ENCODE peak calls at places on chromosomes 2 and 18, in five cellular contexts. H, V, M, Y and R are unnamed samples.
A peak's percentile ranks its signal among the peaks of the same experiment; 100 is the strongest.

GRCh38 chr2:3204031-3204430 is 173.6 kb downstream of the EIPR1 start:
- DNase-seq in H (no peak), V (peak; percentile 29), M (no peak), Y (no peak), R (no peak)

GRCh38 chr18:54671291-54671881 is 80.3 kb downstream of the DYNAP start:
- DNase-seq in H (peak; percentile 60), V (peak; percentile 17), M (peak; percentile 11), Y (no peak), R (peak; percentile 49)

GRCh38 chr2:176873403-176873802 is 339.2 kb upstream of the HNRNPA3 start:
- DNase-seq in H (peak; percentile 21), V (peak; percentile 4), M (no peak), Y (no peak), R (no peak)

GRCh38 chr2:190847504-190848201 is 33.0 kb upstream of the GLS start:
- DNase-seq in H (peak; percentile 54), V (no peak), M (no peak), Y (no peak), R (no peak)

GRCh38 chr2:71951718-71952404 is 195.8 kb downstream of the CYP26B1 start:
- DNase-seq in H (no peak), V (no peak), M (peak; percentile 9), Y (no peak), R (no peak)

GRCh38 chr2:121254748-121255147 is 30.3 kb downstream of the TFCP2L1 start:
- DNase-seq in H (no peak), V (no peak), M (no peak), Y (no peak), R (no peak)

GRCh38 chr2:939936-940620 is 10.6 kb upstream of the SNTG2 start:
- DNase-seq in H (peak; percentile 83), V (no peak), M (no peak), Y (no peak), R (no peak)

GRCh38 chr2:129661942-129662341 is 317.5 kb upstream of the RAB6C start:
- DNase-seq in H (no peak), V (no peak), M (no peak), Y (no peak), R (no peak)

GRCh38 chr2:95728878-95729511 is 137.2 kb downstream of the TRIM43 start:
- DNase-seq in H (peak; percentile 89), V (peak; percentile 63), M (peak; percentile 75), Y (peak; percentile 55), R (peak; percentile 76)

GRCh38 chr2:100397976-100398375 is 19.5 kb downstream of the CHST10 start:
- DNase-seq in H (no peak), V (peak; percentile 5), M (no peak), Y (no peak), R (no peak)

GRCh38 chr2:241912021-241912555 is 42.6 kb downstream of the RTP5 start:
- DNase-seq in H (no peak), V (peak; percentile 48), M (no peak), Y (no peak), R (no peak)

GRCh38 chr2:208501217-208501616 is 94.6 kb downstream of the PTH2R start:
- DNase-seq in H (peak; percentile 1), V (peak; percentile 15), M (no peak), Y (no peak), R (peak; percentile 76)

GRCh38 chr2:216366777-216367465 is 5.4 kb downstream of the MARCHF4 start:
- DNase-seq in H (no peak), V (no peak), M (no peak), Y (no peak), R (no peak)

GRCh38 chr2:235551965-235552364 is 58.1 kb downstream of the AGAP1 start:
- DNase-seq in H (peak; percentile 50), V (peak; percentile 84), M (peak; percentile 36), Y (peak; percentile 20), R (peak; percentile 60)

GRCh38 chr2:232230557-232230956 is 148.0 kb upstream of the ALPP start:
- DNase-seq in H (peak; percentile 23), V (peak; percentile 60), M (no peak), Y (peak; percentile 8), R (no peak)

GRCh38 chr2:99386011-99386410 is 48.8 kb downstream of the EIF5B start:
- DNase-seq in H (no peak), V (no peak), M (peak; percentile 56), Y (no peak), R (no peak)

GRCh38 chr18:76903386-76903785 is 81.0 kb downstream of the ZNF236 start:
- DNase-seq in H (no peak), V (no peak), M (no peak), Y (no peak), R (no peak)

GRCh38 chr2:96703021-96703751 is 36.7 kb downstream of the LMAN2L start:
- DNase-seq in H (no peak), V (no peak), M (no peak), Y (no peak), R (no peak)

GRCh38 chr2:218957685-218958084 is 1.8 kb upstream of the CDK5R2 start:
- DNase-seq in H (no peak), V (no peak), M (no peak), Y (no peak), R (no peak)